ENCODE peak calls at places on chromosomes 13 and 19, in seven cellular contexts. T is CD8-positive, alpha-beta memory T cell; A is psoas muscle; U is Peyer's patch; I is fibroblast of lung; Y is small intestine; V is colonic mucosa. B is an unnamed sample. For H3K4me1, the result is how much of the 10 kb centered on the place peaks cover.

GRCh38 chr19:11421607-11422098 is 2.5 kb upstream of the RGL3 start:
- DNase-seq in T (no peak), A (peak), U (no peak), I (no peak), Y (no peak), V (peak), B (no peak)

GRCh38 chr13:80276371-80277289 is 64.3 kb downstream of the SPRY2 start:
- DNase-seq in T (no peak), A (no peak), U (no peak), I (peak), Y (no peak), V (no peak), B (no peak)

GRCh38 chr13:78298657-78299056 is 304.7 kb downstream of the POU4F1 start:
- DNase-seq in T (no peak), A (no peak), U (no peak), I (peak), Y (no peak), V (no peak), B (no peak)

GRCh38 chr13:101529419-101529818 is 76.9 kb downstream of the ITGBL1 start:
- DNase-seq in T (no peak), A (no peak), U (no peak), I (peak), Y (no peak), V (no peak), B (no peak)

GRCh38 chr19:1729568-1729925 is 23.8 kb upstream of the ONECUT3 start:
- DNase-seq in T (no peak), A (no peak), U (no peak), I (no peak), Y (no peak), V (no peak), B (no peak)

GRCh38 chr13:99659234-99659633 is 158.0 kb downstream of the TM9SF2 start:
- DNase-seq in T (no peak), A (no peak), U (no peak), I (no peak), Y (no peak), V (peak), B (no peak)

GRCh38 chr19:37941820-37942515 is 35.0 kb downstream of the SIPA1L3 start:
- DNase-seq in T (no peak), A (no peak), U (peak), I (no peak), Y (peak), V (no peak), B (no peak)

GRCh38 chr19:14561832-14562351 is 10.0 kb downstream of the NDUFB7 start:
- DNase-seq in T (no peak), A (peak), U (no peak), I (peak), Y (no peak), V (no peak), B (no peak)

GRCh38 chr13:110485604-110486003 is 75.9 kb downstream of the RAB20 start:
- DNase-seq in T (no peak), A (no peak), U (no peak), I (peak), Y (no peak), V (no peak), B (no peak)

GRCh38 chr13:103537616-103538015 is 471.4 kb upstream of the SLC10A2 start:
- DNase-seq in T (no peak), A (no peak), U (no peak), I (no peak), Y (no peak), V (no peak), B (no peak)

GRCh38 chr19:31992750-31993149 is 352.7 kb upstream of the ZNF507 start:
- DNase-seq in T (no peak), A (no peak), U (no peak), I (no peak), Y (no peak), V (no peak), B (no peak)

GRCh38 chr13:42946927-42947326 is 45.1 kb downstream of the EPSTI1 start:
- DNase-seq in T (no peak), A (no peak), U (no peak), I (peak), Y (no peak), V (no peak), B (no peak)

GRCh38 chr13:113903361-113903760 is 39.5 kb upstream of the GAS6 start:
- DNase-seq in T (no peak), A (no peak), U (no peak), I (peak), Y (no peak), V (peak), B (peak)

GRCh38 chr19:49930483-49931011 is 1.2 kb upstream of the NUP62 start:
- DNase-seq in T (no peak), A (peak), U (no peak), I (no peak), Y (no peak), V (peak), B (no peak)

GRCh38 chr13:52405767-52406494 is at the start of gene THSD1:
- DNase-seq in T (no peak), A (peak), U (peak), I (peak), Y (no peak), V (peak), B (no peak)

GRCh38 chr19:19303411-19303810 is 16.9 kb downstream of the SUGP1 start:
- DNase-seq in T (no peak), A (no peak), U (no peak), I (no peak), Y (no peak), V (no peak), B (no peak)

GRCh38 chr13:21670006-21670882 is 629 bp upstream of the FGF9 start:
- DNase-seq in T (peak), A (peak), U (peak), I (peak), Y (peak), V (peak), B (no peak)

GRCh38 chr19:12792853-12793289 is 1.6 kb downstream of the JUNB start:
- DNase-seq in T (no peak), A (no peak), U (no peak), I (no peak), Y (no peak), V (no peak), B (no peak)
- H3K4me1 ChIP-seq in T (under half), A (under half), U (under half), I (under half), Y (under half), V (under half), B (under half)

DNA sequence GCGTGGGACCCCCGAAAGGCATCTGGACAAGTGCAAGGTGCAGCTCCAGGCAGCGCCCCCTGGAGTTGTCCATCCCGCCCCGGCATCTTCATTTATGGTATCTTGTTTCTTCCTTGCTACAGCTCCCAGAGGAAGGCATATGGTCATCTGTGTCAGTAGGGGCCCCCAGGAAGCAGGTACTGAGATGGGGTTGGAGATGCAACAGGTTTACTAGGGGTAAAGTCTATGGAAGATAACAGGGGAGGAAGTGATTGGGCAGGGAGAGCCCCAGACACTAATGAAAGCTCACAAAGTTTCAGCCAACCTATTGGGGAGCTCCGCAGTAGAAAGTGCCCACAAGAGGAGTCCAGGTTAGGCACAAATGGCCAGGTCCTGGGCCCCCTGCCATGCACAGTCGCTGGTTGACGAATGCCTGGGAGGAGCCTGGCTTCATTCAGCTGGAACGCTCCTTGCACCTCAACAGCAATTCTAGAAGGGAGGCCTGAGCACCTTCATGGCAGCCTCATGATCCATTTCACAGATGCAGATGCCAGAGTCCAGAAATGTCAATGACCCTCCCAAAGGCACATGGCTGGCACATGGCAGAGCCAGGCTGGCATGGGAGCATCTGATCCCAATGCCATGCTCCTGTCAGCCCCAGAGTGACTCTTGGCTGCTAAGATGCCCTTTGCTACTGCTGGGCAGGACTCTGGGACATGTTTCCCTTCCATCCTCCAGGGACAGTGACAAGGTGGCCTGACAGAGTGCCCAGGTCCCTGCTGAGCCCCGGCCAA is 23.8 kb upstream of the PEPD start:
- DNase-seq in T (no peak), A (no peak), U (no peak), I (no peak), Y (no peak), V (no peak), B (no peak)
- H3K4me3 ChIP-seq in T (no peak), A (no peak), U (no peak), I (no peak), Y (no peak), V (no peak), B (no peak)

GRCh38 chr19:688992-689391 is 6.3 kb downstream of the PRSS57 start:
- DNase-seq in T (no peak), A (no peak), U (no peak), I (no peak), Y (no peak), V (no peak), B (no peak)

GRCh38 chr19:685457-685931 is 9.3 kb downstream of the FSTL3 start:
- DNase-seq in T (no peak), A (no peak), U (no peak), I (no peak), Y (no peak), V (no peak), B (no peak)

GRCh38 chr19:688214-688613 is 7.0 kb downstream of the PRSS57 start:
- DNase-seq in T (no peak), A (no peak), U (no peak), I (no peak), Y (no peak), V (no peak), B (no peak)

GRCh38 chr19:687569-688166 is 7.6 kb downstream of the PRSS57 start:
- DNase-seq in T (no peak), A (no peak), U (no peak), I (no peak), Y (no peak), V (no peak), B (no peak)

DNA sequence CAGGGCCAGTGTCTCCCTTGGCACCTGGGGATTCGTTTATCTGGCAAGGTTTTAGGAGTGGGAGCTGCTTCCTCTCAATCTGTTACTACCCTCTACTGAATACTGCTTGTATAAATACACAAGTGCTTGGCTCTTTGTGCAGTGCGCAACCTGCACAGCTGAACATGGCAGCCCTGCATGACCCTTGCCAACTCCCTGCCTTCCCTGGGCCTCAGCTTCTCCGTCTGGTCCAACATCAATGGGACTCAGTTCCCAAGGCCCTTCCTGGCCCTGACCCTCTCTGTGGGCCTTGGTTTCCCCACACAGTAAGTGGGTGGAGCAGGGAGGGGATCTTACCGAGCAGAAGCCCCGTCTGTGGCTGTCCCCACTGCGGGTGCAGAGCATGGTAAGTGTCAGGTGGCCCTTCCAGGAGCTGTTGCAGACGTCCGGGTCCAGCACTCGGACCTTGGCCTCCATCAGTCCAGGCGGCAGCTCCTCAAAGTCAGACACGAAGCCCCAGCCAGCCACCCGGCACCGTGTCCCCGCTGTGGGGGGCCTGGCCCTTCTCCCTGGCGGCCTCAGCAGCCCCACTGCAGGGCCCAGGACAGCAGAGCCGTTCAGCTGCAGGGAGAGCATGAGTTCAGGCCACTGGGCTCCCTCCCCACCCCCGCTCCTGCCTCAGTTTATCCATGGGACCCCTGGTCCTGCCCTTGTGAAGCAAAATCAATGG is 8.5 kb downstream of the PRSS57 start:
- DNase-seq in T (no peak), A (no peak), U (no peak), I (no peak), Y (no peak), V (no peak), B (no peak)
- H3K27ac ChIP-seq in T (no peak), A (no peak), U (no peak), I (no peak), Y (no peak), V (no peak), B (no peak)

GRCh38 chr19:42089772-42090171 is 13.8 kb downstream of the ZNF574 start:
- DNase-seq in T (no peak), A (peak), U (no peak), I (no peak), Y (no peak), V (no peak), B (no peak)
- H3K4me1 ChIP-seq in T (under half), A (under half), U (under half), I (under half), Y (under half), V (under half), B (under half)

DNA sequence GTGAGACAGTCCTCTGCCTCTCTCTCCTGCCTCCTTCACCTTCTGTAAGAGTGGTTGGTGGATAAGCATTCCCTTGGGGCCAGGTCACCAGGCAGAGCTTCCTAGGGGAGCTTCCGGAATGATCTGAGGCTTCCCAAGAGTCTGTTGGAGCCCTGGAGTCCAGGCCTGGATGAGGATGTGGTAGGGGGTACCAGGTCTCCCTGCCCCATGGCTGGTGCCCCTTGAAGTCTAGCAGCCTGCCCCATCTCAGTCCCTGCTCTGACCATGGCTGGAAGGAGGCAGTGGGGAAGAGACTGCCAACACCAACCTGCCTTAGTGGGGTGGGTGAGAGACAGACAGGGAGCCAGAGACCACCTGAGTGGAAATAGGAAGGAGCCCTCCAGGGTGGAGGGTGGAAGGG is 1316.9 kb downstream of the UQCRFS1 start:
- DNase-seq in T (no peak), A (no peak), U (no peak), I (no peak), Y (no peak), V (no peak), B (no peak)
- H3K4me3 ChIP-seq in T (no peak), A (no peak), U (no peak), I (no peak), Y (no peak), V (no peak), B (no peak)

GRCh38 chr19:46489445-46490272 is 6.0 kb downstream of the PNMA8B start:
- DNase-seq in T (no peak), A (peak), U (no peak), I (peak), Y (no peak), V (no peak), B (peak)

GRCh38 chr19:46488551-46488950 is 7.1 kb downstream of the PNMA8B start:
- DNase-seq in T (no peak), A (no peak), U (no peak), I (no peak), Y (no peak), V (no peak), B (no peak)

GRCh38 chr19:46491975-46492682 is 3.5 kb downstream of the PNMA8B start:
- DNase-seq in T (no peak), A (no peak), U (no peak), I (no peak), Y (no peak), V (no peak), B (no peak)

GRCh38 chr19:46492841-46493235 is 2.8 kb downstream of the PNMA8B start:
- DNase-seq in T (no peak), A (no peak), U (no peak), I (no peak), Y (no peak), V (no peak), B (no peak)

DNA sequence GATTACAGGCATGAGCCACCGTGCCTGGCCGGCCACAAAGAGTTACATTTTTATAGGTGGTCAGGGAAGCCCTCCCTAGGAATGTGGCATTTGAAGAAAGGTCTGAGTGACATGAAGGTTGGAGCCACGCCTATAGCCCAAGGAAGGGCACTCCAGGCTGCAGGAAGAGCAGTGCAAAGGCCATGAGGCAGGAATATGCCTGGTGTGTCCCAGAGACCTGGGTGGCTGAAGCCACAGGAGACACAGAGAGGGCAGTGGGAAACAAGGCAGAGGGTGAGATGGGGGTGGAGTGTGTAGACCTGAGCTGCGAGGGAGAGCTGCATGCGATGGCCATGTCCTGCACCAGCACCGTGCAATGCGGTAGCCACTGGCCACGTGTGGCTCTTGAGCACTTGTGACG is 4.9 kb downstream of the PNMA8B start:
- DNase-seq in T (no peak), A (no peak), U (no peak), I (no peak), Y (no peak), V (no peak), B (no peak)
- H3K27ac ChIP-seq in T (no peak), A (no peak), U (no peak), I (no peak), Y (no peak), V (no peak), B (no peak)

GRCh38 chr19:28488006-28488405 is 724.9 kb downstream of the UQCRFS1 start:
- DNase-seq in T (no peak), A (no peak), U (no peak), I (no peak), Y (no peak), V (peak), B (no peak)

GRCh38 chr19:28482221-28482620 is 730.7 kb downstream of the UQCRFS1 start:
- DNase-seq in T (no peak), A (no peak), U (no peak), I (peak), Y (no peak), V (peak), B (no peak)

GRCh38 chr19:28483197-28483596 is 729.8 kb downstream of the UQCRFS1 start:
- DNase-seq in T (no peak), A (no peak), U (no peak), I (no peak), Y (no peak), V (no peak), B (no peak)

GRCh38 chr19:28486934-28487333 is 726.0 kb downstream of the UQCRFS1 start:
- DNase-seq in T (no peak), A (no peak), U (no peak), I (no peak), Y (peak), V (no peak), B (no peak)

DNA sequence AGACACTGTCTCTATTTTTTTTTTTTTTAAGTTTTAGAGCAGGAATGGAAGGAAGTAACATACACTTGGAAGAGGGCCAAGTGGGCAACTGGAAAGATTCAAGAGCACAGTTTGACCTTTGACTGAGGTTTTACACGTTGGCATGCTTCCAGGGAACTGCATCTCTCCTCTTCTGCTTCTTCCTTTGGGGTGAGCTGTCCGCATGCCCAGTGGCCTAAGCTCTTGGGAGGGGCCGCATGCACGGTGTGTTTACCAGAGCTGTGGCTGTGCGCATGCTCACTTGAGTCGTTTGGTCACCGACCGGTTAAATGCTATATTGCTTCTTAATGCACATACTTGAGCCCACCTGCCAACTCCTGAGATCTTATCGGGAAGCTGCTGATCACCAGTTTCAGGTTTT is 727.7 kb downstream of the UQCRFS1 start:
- DNase-seq in T (no peak), A (no peak), U (peak), I (no peak), Y (peak), V (peak), B (no peak)
- H3K4me1 ChIP-seq in T (under half), A (under half), U (under half), I (under half), Y (under half), V (under half), B (under half)

GRCh38 chr19:36182612-36183454 is 30.6 kb upstream of the COX7A1 start:
- DNase-seq in T (no peak), A (no peak), U (no peak), I (peak), Y (no peak), V (no peak), B (no peak)
- H3K4me3 ChIP-seq in T (no peak), A (no peak), U (no peak), I (no peak), Y (no peak), V (no peak), B (no peak)

B was measured in thoracic aorta.